ENCODE peak calls at places on chromosomes 5 and 9, in nine cellular contexts. One of them, this sample, is unnamed.

GRCh38 chr9:7841831-7842230 is 42.3 kb upstream of the DMAC1 start:
- DNase-seq in stomach: no peak
- DNase-seq in breast epithelium: no peak
- DNase-seq in GM12891: no peak
- DNase-seq in HepG2: no peak
- DNase-seq in HCT116: no peak
- DNase-seq in sigmoid colon: no peak
- DNase-seq in K562: no peak
- DNase-seq in GM12892: no peak
- DNase-seq in this sample: no peak

GRCh38 chr5:93607367-93608258 is 24.6 kb downstream of the NR2F1 start:
- DNase-seq in stomach: no peak
- DNase-seq in breast epithelium: no peak
- DNase-seq in GM12891: no peak
- DNase-seq in HepG2: peak
- DNase-seq in HCT116: no peak
- DNase-seq in sigmoid colon: no peak
- DNase-seq in K562: no peak
- DNase-seq in GM12892: no peak
- DNase-seq in this sample: no peak

GRCh38 chr5:159605585-159605984 is 275.3 kb upstream of the IL12B start:
- DNase-seq in stomach: no peak
- DNase-seq in breast epithelium: no peak
- DNase-seq in GM12891: no peak
- DNase-seq in HepG2: no peak
- DNase-seq in HCT116: no peak
- DNase-seq in sigmoid colon: no peak
- DNase-seq in K562: no peak
- DNase-seq in GM12892: no peak
- DNase-seq in this sample: no peak

GRCh38 chr5:1946776-1947175 is 64.1 kb upstream of the IRX4 start:
- DNase-seq in stomach: no peak
- DNase-seq in breast epithelium: no peak
- DNase-seq in GM12891: no peak
- DNase-seq in HepG2: no peak
- DNase-seq in HCT116: no peak
- DNase-seq in sigmoid colon: no peak
- DNase-seq in K562: no peak
- DNase-seq in GM12892: no peak
- DNase-seq in this sample: no peak

GRCh38 chr5:169735913-169736312 is 98.8 kb downstream of the DOCK2 start:
- DNase-seq in stomach: no peak
- DNase-seq in breast epithelium: no peak
- DNase-seq in GM12891: no peak
- DNase-seq in HepG2: no peak
- DNase-seq in HCT116: no peak
- DNase-seq in sigmoid colon: no peak
- DNase-seq in K562: no peak
- DNase-seq in GM12892: no peak
- DNase-seq in this sample: no peak

GRCh38 chr5:65262590-65263189 is 219.0 kb downstream of the ADAMTS6 start:
- DNase-seq in stomach: no peak
- DNase-seq in breast epithelium: no peak
- DNase-seq in GM12891: no peak
- DNase-seq in HepG2: no peak
- DNase-seq in HCT116: no peak
- DNase-seq in sigmoid colon: no peak
- DNase-seq in K562: no peak
- DNase-seq in GM12892: no peak
- DNase-seq in this sample: no peak

GRCh38 chr9:129587487-129588262 is 33.2 kb downstream of the C9orf50 start:
- DNase-seq in stomach: no peak
- DNase-seq in breast epithelium: no peak
- DNase-seq in GM12891: no peak
- DNase-seq in HepG2: no peak
- DNase-seq in HCT116: peak
- DNase-seq in sigmoid colon: no peak
- DNase-seq in K562: peak
- DNase-seq in GM12892: no peak
- DNase-seq in this sample: no peak

GRCh38 chr5:131382407-131383395 is 118.8 kb downstream of the CDC42SE2 start:
- DNase-seq in stomach: no peak
- DNase-seq in breast epithelium: no peak
- DNase-seq in GM12891: no peak
- DNase-seq in HepG2: peak
- DNase-seq in HCT116: peak
- DNase-seq in sigmoid colon: no peak
- DNase-seq in K562: peak
- DNase-seq in GM12892: no peak
- DNase-seq in this sample: no peak

GRCh38 chr5:58019614-58020013 is 440.3 kb downstream of the PLK2 start:
- DNase-seq in stomach: peak
- DNase-seq in breast epithelium: no peak
- DNase-seq in GM12891: no peak
- DNase-seq in HepG2: no peak
- DNase-seq in HCT116: no peak
- DNase-seq in sigmoid colon: no peak
- DNase-seq in K562: no peak
- DNase-seq in GM12892: no peak
- DNase-seq in this sample: peak

GRCh38 chr9:130368631-130369103 is 76.1 kb upstream of the ASS1 start:
- DNase-seq in stomach: no peak
- DNase-seq in breast epithelium: no peak
- DNase-seq in GM12891: no peak
- DNase-seq in HepG2: no peak
- DNase-seq in HCT116: no peak
- DNase-seq in sigmoid colon: no peak
- DNase-seq in K562: peak
- DNase-seq in GM12892: no peak
- DNase-seq in this sample: no peak

GRCh38 chr5:130289132-130290088 is 385.1 kb downstream of the CHSY3 start:
- DNase-seq in stomach: no peak
- DNase-seq in breast epithelium: no peak
- DNase-seq in GM12891: no peak
- DNase-seq in HepG2: no peak
- DNase-seq in HCT116: no peak
- DNase-seq in sigmoid colon: no peak
- DNase-seq in K562: no peak
- DNase-seq in GM12892: no peak
- DNase-seq in this sample: no peak

GRCh38 chr9:109203761-109204360 is 36.8 kb upstream of the FRRS1L start:
- DNase-seq in stomach: no peak
- DNase-seq in breast epithelium: no peak
- DNase-seq in GM12891: no peak
- DNase-seq in HepG2: no peak
- DNase-seq in HCT116: no peak
- DNase-seq in sigmoid colon: no peak
- DNase-seq in K562: no peak
- DNase-seq in GM12892: no peak
- DNase-seq in this sample: no peak

GRCh38 chr9:109205526-109205925 is 38.5 kb upstream of the FRRS1L start:
- DNase-seq in stomach: no peak
- DNase-seq in breast epithelium: no peak
- DNase-seq in GM12891: no peak
- DNase-seq in HepG2: no peak
- DNase-seq in HCT116: no peak
- DNase-seq in sigmoid colon: no peak
- DNase-seq in K562: no peak
- DNase-seq in GM12892: no peak
- DNase-seq in this sample: no peak

DNA sequence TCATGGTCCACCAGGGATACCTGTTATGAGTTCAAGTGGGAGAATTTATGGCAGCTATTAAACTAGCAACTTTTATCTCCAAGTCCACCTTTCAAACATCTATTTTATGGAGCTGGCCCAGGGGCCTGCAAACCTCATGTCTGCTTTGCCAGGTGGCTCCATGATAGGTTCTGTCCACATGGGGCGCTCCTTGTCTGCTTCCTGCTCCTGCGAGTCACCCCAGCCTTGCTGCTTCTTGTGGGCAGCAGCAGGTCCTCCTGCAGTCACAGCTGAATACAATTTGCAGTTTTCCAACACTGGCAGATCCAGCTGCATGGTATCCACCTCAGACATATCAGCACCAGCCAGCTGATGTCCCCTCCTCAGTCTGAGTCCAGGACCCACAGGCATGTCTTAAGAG is 39.6 kb upstream of the FRRS1L start:
- DNase-seq in stomach: no peak
- DNase-seq in breast epithelium: no peak
- DNase-seq in GM12891: no peak
- DNase-seq in HepG2: peak
- DNase-seq in HCT116: no peak
- DNase-seq in sigmoid colon: no peak
- DNase-seq in K562: no peak
- DNase-seq in GM12892: no peak
- DNase-seq in this sample: no peak
- TF ChIP-seq POLR2AphosphoS5 in stomach: no peak
- TF ChIP-seq POLR2AphosphoS5 in breast epithelium: no peak
- TF ChIP-seq POLR2AphosphoS5 in GM12891: no peak
- TF ChIP-seq POLR2AphosphoS5 in HepG2: no peak
- TF ChIP-seq POLR2AphosphoS5 in HCT116: no peak
- TF ChIP-seq POLR2AphosphoS5 in sigmoid colon: no peak
- TF ChIP-seq POLR2AphosphoS5 in K562: no peak
- TF ChIP-seq POLR2AphosphoS5 in GM12892: no peak
- TF ChIP-seq POLR2AphosphoS5 in this sample: no peak

GRCh38 chr9:123929870-123930831 is at the start of gene DENND1A:
- DNase-seq in stomach: peak
- DNase-seq in breast epithelium: peak
- DNase-seq in GM12891: peak
- DNase-seq in HepG2: peak
- DNase-seq in HCT116: peak
- DNase-seq in sigmoid colon: peak
- DNase-seq in K562: peak
- DNase-seq in GM12892: peak
- DNase-seq in this sample: peak
- TF ChIP-seq POLR2A in stomach: no peak
- TF ChIP-seq POLR2A in breast epithelium: no peak
- TF ChIP-seq POLR2A in GM12891: no peak
- TF ChIP-seq POLR2A in HepG2: peak
- TF ChIP-seq POLR2A in HCT116: no peak
- TF ChIP-seq POLR2A in sigmoid colon: no peak
- TF ChIP-seq POLR2A in K562: peak
- TF ChIP-seq POLR2A in GM12892: peak
- TF ChIP-seq POLR2A in this sample: no peak

GRCh38 chr9:134416385-134417022 is 90.2 kb downstream of the RXRA start:
- DNase-seq in stomach: no peak
- DNase-seq in breast epithelium: no peak
- DNase-seq in GM12891: no peak
- DNase-seq in HepG2: no peak
- DNase-seq in HCT116: no peak
- DNase-seq in sigmoid colon: no peak
- DNase-seq in K562: no peak
- DNase-seq in GM12892: no peak
- DNase-seq in this sample: no peak

GRCh38 chr9:134413112-134413715 is 87.0 kb downstream of the RXRA start:
- DNase-seq in stomach: no peak
- DNase-seq in breast epithelium: no peak
- DNase-seq in GM12891: no peak
- DNase-seq in HepG2: no peak
- DNase-seq in HCT116: no peak
- DNase-seq in sigmoid colon: no peak
- DNase-seq in K562: no peak
- DNase-seq in GM12892: no peak
- DNase-seq in this sample: no peak

GRCh38 chr9:134412298-134412711 is 86.0 kb downstream of the RXRA start:
- DNase-seq in stomach: no peak
- DNase-seq in breast epithelium: peak
- DNase-seq in GM12891: no peak
- DNase-seq in HepG2: no peak
- DNase-seq in HCT116: no peak
- DNase-seq in sigmoid colon: no peak
- DNase-seq in K562: no peak
- DNase-seq in GM12892: no peak
- DNase-seq in this sample: no peak

GRCh38 chr9:134415026-134415425 is 88.8 kb downstream of the RXRA start:
- DNase-seq in stomach: no peak
- DNase-seq in breast epithelium: no peak
- DNase-seq in GM12891: no peak
- DNase-seq in HepG2: no peak
- DNase-seq in HCT116: no peak
- DNase-seq in sigmoid colon: no peak
- DNase-seq in K562: no peak
- DNase-seq in GM12892: no peak
- DNase-seq in this sample: no peak

DNA sequence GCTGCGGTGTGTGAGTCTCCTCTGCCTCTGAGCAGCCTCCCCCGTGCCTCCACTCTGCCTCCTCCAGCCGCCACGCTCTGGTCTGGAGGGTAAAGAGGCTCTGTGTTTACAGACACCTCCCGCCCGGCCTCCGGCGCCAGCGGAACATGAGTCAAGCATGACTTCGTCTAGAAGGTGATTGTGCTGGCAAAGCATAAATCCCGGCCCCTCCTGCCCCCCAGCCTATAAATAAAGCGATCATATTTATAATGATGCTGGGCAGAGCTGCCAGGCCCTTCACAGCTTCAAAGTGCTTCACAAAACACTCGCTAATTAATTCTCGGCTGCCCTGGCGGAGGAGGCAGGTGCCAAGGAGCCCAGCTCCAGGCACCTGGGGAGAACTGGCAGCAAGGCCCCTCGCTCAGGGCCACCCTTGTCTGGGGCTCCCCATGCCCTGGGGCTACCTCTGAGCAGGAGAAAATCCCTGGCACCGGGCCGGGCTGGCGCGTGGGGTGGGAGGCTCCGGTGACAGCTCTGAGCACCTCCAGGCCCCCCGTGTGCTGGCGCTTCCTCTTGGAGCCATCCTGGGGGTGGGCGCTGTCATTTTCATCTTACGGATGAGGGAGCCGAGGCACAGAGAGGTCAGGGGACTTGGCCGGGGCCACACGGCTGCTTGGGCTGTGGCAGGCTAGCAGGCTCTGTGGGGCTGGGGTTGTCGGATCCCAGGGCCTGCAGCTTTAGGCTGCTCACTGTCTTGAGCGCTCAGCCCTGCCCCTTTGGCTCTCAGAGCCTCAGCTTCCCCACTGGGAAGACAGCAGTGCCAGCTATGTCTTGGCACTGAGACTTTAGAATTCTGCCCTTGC is 87.9 kb downstream of the RXRA start:
- DNase-seq in stomach: peak
- DNase-seq in breast epithelium: no peak
- DNase-seq in GM12891: no peak
- DNase-seq in HepG2: no peak
- DNase-seq in HCT116: peak
- DNase-seq in sigmoid colon: peak
- DNase-seq in K562: no peak
- DNase-seq in GM12892: no peak
- DNase-seq in this sample: peak
- TF ChIP-seq POLR2AphosphoS5 in stomach: peak
- TF ChIP-seq POLR2AphosphoS5 in breast epithelium: no peak
- TF ChIP-seq POLR2AphosphoS5 in GM12891: no peak
- TF ChIP-seq POLR2AphosphoS5 in HepG2: no peak
- TF ChIP-seq POLR2AphosphoS5 in HCT116: peak
- TF ChIP-seq POLR2AphosphoS5 in sigmoid colon: peak
- TF ChIP-seq POLR2AphosphoS5 in K562: no peak
- TF ChIP-seq POLR2AphosphoS5 in GM12892: no peak
- TF ChIP-seq POLR2AphosphoS5 in this sample: no peak

DNA sequence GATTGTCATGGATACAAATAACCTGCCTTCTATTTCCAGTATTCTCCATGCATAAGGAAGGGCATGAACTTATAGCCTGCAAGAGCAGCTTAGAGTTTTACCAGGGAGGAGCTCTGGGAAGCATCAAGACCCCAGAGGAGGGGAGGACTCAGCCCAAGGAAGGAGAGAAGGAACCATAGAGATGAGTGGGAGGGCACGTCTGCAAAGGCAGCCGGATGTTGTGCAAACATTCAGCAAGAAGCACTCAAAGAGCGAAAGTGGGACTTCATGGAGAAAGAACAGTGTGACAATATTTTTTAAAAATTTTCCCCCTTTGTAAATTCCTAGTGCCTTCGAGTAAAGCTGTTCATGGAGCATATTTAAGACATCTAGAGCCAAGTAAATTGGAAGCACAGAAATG is 270.1 kb upstream of the PTGER4 start:
- DNase-seq in stomach: no peak
- DNase-seq in breast epithelium: no peak
- DNase-seq in GM12891: no peak
- DNase-seq in HepG2: no peak
- DNase-seq in HCT116: no peak
- DNase-seq in sigmoid colon: no peak
- DNase-seq in K562: no peak
- DNase-seq in GM12892: no peak
- DNase-seq in this sample: no peak
- TF ChIP-seq POLR2A in stomach: no peak
- TF ChIP-seq POLR2A in breast epithelium: no peak
- TF ChIP-seq POLR2A in GM12891: no peak
- TF ChIP-seq POLR2A in HepG2: no peak
- TF ChIP-seq POLR2A in HCT116: no peak
- TF ChIP-seq POLR2A in sigmoid colon: no peak
- TF ChIP-seq POLR2A in K562: no peak
- TF ChIP-seq POLR2A in GM12892: no peak
- TF ChIP-seq POLR2A in this sample: no peak